ENCODE peak calls at places on chromosomes 5 and 9, in seven cellular contexts. Y is K562, O is H1, F is stomach, G is Panc1, B is GM23338, L is prostate gland. W is an unnamed sample.

GRCh38 chr9:12554636-12555035 is 138.5 kb upstream of the TYRP1 start:
- DNase-seq in L (no peak), G (no peak), O (no peak), Y (no peak), F (no peak), B (peak; percentile 56), W (peak; percentile 32)

GRCh38 chr9:13274901-13275641 is 4.4 kb downstream of the MPDZ start:
- DNase-seq in B (peak; percentile 21), L (no peak), O (no peak), F (no peak), Y (peak; percentile 6), G (no peak), W (peak; percentile 61)

GRCh38 chr5:154214236-154215106 is 23.9 kb downstream of the GALNT10 start:
- DNase-seq in G (no peak), O (no peak), B (no peak), Y (no peak), L (no peak), F (no peak), W (no peak)

GRCh38 chr9:130665431-130666392 is 1.3 kb downstream of the PRDM12 start:
- DNase-seq in O (no peak), B (peak; percentile 76), G (no peak), L (no peak), Y (no peak), F (no peak), W (no peak)

GRCh38 chr5:120454094-120454798 is 9.9 kb upstream of the PRR16 start:
- DNase-seq in L (peak; percentile 20), Y (no peak), G (no peak), O (no peak), F (no peak), B (peak; percentile 44), W (peak; percentile 65)

GRCh38 chr9:97788763-97789663 is 64.0 kb upstream of the FOXE1 start:
- DNase-seq in O (no peak), L (no peak), B (no peak), F (no peak), Y (no peak), G (no peak), W (no peak)

GRCh38 chr9:13728121-13728520 is 448.6 kb upstream of the MPDZ start:
- DNase-seq in O (no peak), G (no peak), Y (no peak), B (no peak), F (no peak), L (peak; percentile 28), W (peak; percentile 30)

GRCh38 chr5:15889001-15889400 is 290.6 kb downstream of the MARCHF11 start:
- DNase-seq in L (no peak), O (no peak), B (no peak), Y (no peak), F (no peak), G (no peak), W (no peak)

GRCh38 chr5:172766287-172767104 is 4.5 kb downstream of the DUSP1 start:
- DNase-seq in Y (no peak), B (no peak), G (peak; percentile 71), L (peak; percentile 77), O (no peak), F (peak; percentile 87), W (peak; percentile 94)

GRCh38 chr5:10653033-10653432 is 89.2 kb downstream of the ANKRD33B start:
- DNase-seq in L (no peak), F (no peak), B (no peak), O (no peak), G (no peak), Y (no peak), W (no peak)

GRCh38 chr5:146523698-146524097 is 7.7 kb upstream of the GPR151 start:
- DNase-seq in G (no peak), O (no peak), F (no peak), B (no peak), Y (no peak), L (no peak), W (no peak)
- H3K4me1 ChIP-seq in G (no peaks in the 10 kb centered on the region), O (no peaks in the 10 kb centered on the region), F (no peaks in the 10 kb centered on the region), B (no peaks in the 10 kb centered on the region), Y (peaks cover 3% of the 10 kb centered on the region), L (no peaks in the 10 kb centered on the region), W (no peaks in the 10 kb centered on the region)

GRCh38 chr9:20112367-20112766 is 323.5 kb upstream of the SLC24A2 start:
- DNase-seq in B (no peak), F (no peak), L (no peak), O (no peak), Y (no peak), G (no peak), W (no peak)

GRCh38 chr9:20114974-20115373 is 326.1 kb upstream of the SLC24A2 start:
- DNase-seq in F (no peak), Y (no peak), B (no peak), L (no peak), G (no peak), O (no peak), W (no peak)

GRCh38 chr9:20111173-20111843 is 322.5 kb upstream of the SLC24A2 start:
- DNase-seq in O (no peak), Y (no peak), F (no peak), B (peak; percentile 57), G (no peak), L (no peak), W (no peak)
- TF ChIP-seq POLR2AphosphoS5 in O (no peak), Y (no peak), F (no peak), B (no peak), G (no peak), L (no peak), W (no peak)

DNA sequence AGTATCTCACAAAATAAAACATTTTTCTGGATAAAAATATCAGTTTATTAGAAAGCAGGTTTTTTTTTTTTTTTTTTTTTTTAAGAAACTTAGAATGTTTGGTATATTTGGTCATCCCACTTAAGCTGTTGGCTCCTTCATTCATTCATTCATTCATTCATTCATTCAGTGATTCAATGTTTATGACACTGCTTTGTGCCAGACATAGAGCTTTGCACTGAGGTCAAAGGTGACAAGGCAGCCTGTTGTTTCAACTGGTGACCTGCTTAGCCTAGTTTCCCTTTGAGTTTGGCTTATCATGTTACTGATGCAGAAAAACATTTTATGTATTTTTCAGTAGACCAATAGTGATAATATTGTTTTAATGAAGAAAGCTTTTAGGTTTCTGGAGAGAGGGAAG is 23.5 kb downstream of the CPEB4 start:
- DNase-seq in G (no peak), B (no peak), F (no peak), L (no peak), O (no peak), Y (no peak), W (peak; percentile 85)
- H3K4me1 ChIP-seq in G (no peaks in the 10 kb centered on the region), B (peaks cover 46% of the 10 kb centered on the region), F (peaks cover 20% of the 10 kb centered on the region), L (no peaks in the 10 kb centered on the region), O (peaks cover 9% of the 10 kb centered on the region), Y (peaks cover 29% of the 10 kb centered on the region), W (peaks cover 11% of the 10 kb centered on the region)

GRCh38 chr5:74257645-74258328 is 382.7 kb downstream of the ENC1 start:
- DNase-seq in Y (peak; percentile 56), O (no peak), L (peak; percentile 21), G (no peak), F (peak; percentile 50), B (peak; percentile 30), W (no peak)
- TF ChIP-seq POLR2AphosphoS5 in Y (peak; percentile 31), O (no peak), L (peak; percentile 42), G (no peak), F (peak; percentile 42), B (no peak), W (no peak)

GRCh38 chr9:133057006-133057405 is 4.8 kb upstream of the CEL start:
- DNase-seq in Y (no peak), L (no peak), O (no peak), G (no peak), F (no peak), B (no peak), W (no peak)

GRCh38 chr9:133057553-133057952 is 4.2 kb upstream of the CEL start:
- DNase-seq in O (no peak), G (no peak), F (no peak), Y (no peak), B (no peak), L (no peak), W (no peak)

GRCh38 chr9:133056533-133056932 is 5.2 kb upstream of the CEL start:
- DNase-seq in F (no peak), Y (no peak), G (no peak), L (no peak), O (no peak), B (no peak), W (no peak)

GRCh38 chr9:133058550-133059320 is 3.0 kb upstream of the CEL start:
- DNase-seq in O (no peak), G (no peak), B (no peak), F (no peak), L (no peak), Y (peak; percentile 32), W (no peak)

GRCh38 chr9:133058051-133058450 is 3.7 kb upstream of the CEL start:
- DNase-seq in O (no peak), Y (no peak), L (no peak), B (no peak), F (no peak), G (no peak), W (no peak)
- H3K4me1 ChIP-seq in O (peaks cover 23% of the 10 kb centered on the region), Y (peaks cover 20% of the 10 kb centered on the region), L (no peaks in the 10 kb centered on the region), B (peaks cover 16% of the 10 kb centered on the region), F (no peaks in the 10 kb centered on the region), G (no peaks in the 10 kb centered on the region), W (peaks cover 3% of the 10 kb centered on the region)

GRCh38 chr5:100903036-100903887 is at the start of gene ST8SIA4:
- DNase-seq in L (peak; percentile 36), F (peak; percentile 81), Y (peak; percentile 67), O (peak; percentile 76), G (no peak), B (peak; percentile 91), W (peak; percentile 91)
- TF ChIP-seq POLR2AphosphoS5 in L (peak; percentile 9), F (peak; percentile 86), Y (no peak), O (no peak), G (no peak), B (peak; percentile 38), W (peak; percentile 17)

GRCh38 chr5:175286981-175287380 is 157.0 kb downstream of the DRD1 start:
- DNase-seq in Y (no peak), B (no peak), O (no peak), G (no peak), F (no peak), L (no peak), W (no peak)
- H3K4me1 ChIP-seq in Y (no peaks in the 10 kb centered on the region), B (no peaks in the 10 kb centered on the region), O (no peaks in the 10 kb centered on the region), G (no peaks in the 10 kb centered on the region), F (no peaks in the 10 kb centered on the region), L (no peaks in the 10 kb centered on the region), W (no peaks in the 10 kb centered on the region)

W was measured in endothelial cell of umbilical vein.